ENCODE peak calls at places on chromosomes 13 and 19, in nine cellular contexts. One of them, this sample, is unnamed.

GRCh38 chr13:35818577-35819165 is 312.5 kb downstream of the DCLK1 start:
- DNase-seq in progenitor cell of endocrine pancreas: no peak
- DNase-seq in immature natural killer cell: no peak
- DNase-seq in HS-5: no peak
- DNase-seq in neuronal stem cell: peak; percentile 20
- DNase-seq in lung: no peak
- DNase-seq in natural killer cell: no peak
- DNase-seq in astrocyte: no peak
- DNase-seq in activated CD4-positive, alpha-beta T cell treated with anti-CD3 and anti-CD28 coated beads, Interleukin-2, amount 10 ng/mL, durations not matched to agents 7 days and 5 days: no peak
- DNase-seq in this sample: no peak

GRCh38 chr19:34383599-34383998 is 18.6 kb downstream of the GPI start:
- DNase-seq in progenitor cell of endocrine pancreas: no peak
- DNase-seq in activated CD4-positive, alpha-beta T cell treated with anti-CD3 and anti-CD28 coated beads, Interleukin-2, amount 10 ng/mL, durations not matched to agents 7 days and 5 days: no peak
- DNase-seq in lung: no peak
- DNase-seq in natural killer cell: no peak
- DNase-seq in HS-5: no peak
- DNase-seq in astrocyte: no peak
- DNase-seq in neuronal stem cell: no peak
- DNase-seq in immature natural killer cell: no peak
- DNase-seq in this sample: no peak

GRCh38 chr13:36870050-36870692 is 49.9 kb downstream of the SMAD9 start:
- DNase-seq in astrocyte: no peak
- DNase-seq in lung: no peak
- DNase-seq in HS-5: no peak
- DNase-seq in natural killer cell: no peak
- DNase-seq in neuronal stem cell: no peak
- DNase-seq in activated CD4-positive, alpha-beta T cell treated with anti-CD3 and anti-CD28 coated beads, Interleukin-2, amount 10 ng/mL, durations not matched to agents 7 days and 5 days: no peak
- DNase-seq in progenitor cell of endocrine pancreas: no peak
- DNase-seq in immature natural killer cell: no peak
- DNase-seq in this sample: no peak

GRCh38 chr13:45705145-45705695 is 3.1 kb downstream of the CBY2 start:
- DNase-seq in activated CD4-positive, alpha-beta T cell treated with anti-CD3 and anti-CD28 coated beads, Interleukin-2, amount 10 ng/mL, durations not matched to agents 7 days and 5 days: no peak
- DNase-seq in HS-5: no peak
- DNase-seq in immature natural killer cell: no peak
- DNase-seq in neuronal stem cell: no peak
- DNase-seq in natural killer cell: no peak
- DNase-seq in lung: no peak
- DNase-seq in astrocyte: no peak
- DNase-seq in progenitor cell of endocrine pancreas: no peak
- DNase-seq in this sample: no peak

GRCh38 chr13:31209172-31209818 is 9.5 kb downstream of the B3GLCT start:
- DNase-seq in activated CD4-positive, alpha-beta T cell treated with anti-CD3 and anti-CD28 coated beads, Interleukin-2, amount 10 ng/mL, durations not matched to agents 7 days and 5 days: no peak
- DNase-seq in natural killer cell: no peak
- DNase-seq in progenitor cell of endocrine pancreas: no peak
- DNase-seq in HS-5: no peak
- DNase-seq in lung: no peak
- DNase-seq in immature natural killer cell: peak; percentile 27
- DNase-seq in neuronal stem cell: no peak
- DNase-seq in astrocyte: peak; percentile 56
- DNase-seq in this sample: peak; percentile 27

GRCh38 chr19:1245884-1246816 is 2.2 kb upstream of the MIDN start:
- DNase-seq in HS-5: no peak
- DNase-seq in progenitor cell of endocrine pancreas: no peak
- DNase-seq in activated CD4-positive, alpha-beta T cell treated with anti-CD3 and anti-CD28 coated beads, Interleukin-2, amount 10 ng/mL, durations not matched to agents 7 days and 5 days: no peak
- DNase-seq in immature natural killer cell: no peak
- DNase-seq in astrocyte: no peak
- DNase-seq in natural killer cell: no peak
- DNase-seq in lung: no peak
- DNase-seq in neuronal stem cell: no peak
- DNase-seq in this sample: peak; percentile 60

GRCh38 chr19:55372316-55373081 is 2.2 kb upstream of the IL11 start:
- DNase-seq in immature natural killer cell: no peak
- DNase-seq in neuronal stem cell: no peak
- DNase-seq in natural killer cell: no peak
- DNase-seq in lung: no peak
- DNase-seq in HS-5: no peak
- DNase-seq in activated CD4-positive, alpha-beta T cell treated with anti-CD3 and anti-CD28 coated beads, Interleukin-2, amount 10 ng/mL, durations not matched to agents 7 days and 5 days: no peak
- DNase-seq in astrocyte: peak; percentile 44
- DNase-seq in progenitor cell of endocrine pancreas: no peak
- DNase-seq in this sample: no peak

GRCh38 chr13:113474179-113474578 is 16.3 kb downstream of the DCUN1D2 start:
- DNase-seq in natural killer cell: no peak
- DNase-seq in neuronal stem cell: no peak
- DNase-seq in immature natural killer cell: no peak
- DNase-seq in HS-5: no peak
- DNase-seq in activated CD4-positive, alpha-beta T cell treated with anti-CD3 and anti-CD28 coated beads, Interleukin-2, amount 10 ng/mL, durations not matched to agents 7 days and 5 days: no peak
- DNase-seq in progenitor cell of endocrine pancreas: no peak
- DNase-seq in astrocyte: no peak
- DNase-seq in lung: peak; percentile 46
- DNase-seq in this sample: no peak

GRCh38 chr13:41178040-41178439 is 16.3 kb downstream of the KBTBD7 start:
- DNase-seq in natural killer cell: no peak
- DNase-seq in activated CD4-positive, alpha-beta T cell treated with anti-CD3 and anti-CD28 coated beads, Interleukin-2, amount 10 ng/mL, durations not matched to agents 7 days and 5 days: no peak
- DNase-seq in progenitor cell of endocrine pancreas: no peak
- DNase-seq in immature natural killer cell: no peak
- DNase-seq in neuronal stem cell: no peak
- DNase-seq in HS-5: no peak
- DNase-seq in lung: no peak
- DNase-seq in astrocyte: peak; percentile 12
- DNase-seq in this sample: no peak

GRCh38 chr19:15154002-15154612 is 46.7 kb downstream of the NOTCH3 start:
- DNase-seq in progenitor cell of endocrine pancreas: no peak
- DNase-seq in natural killer cell: no peak
- DNase-seq in astrocyte: no peak
- DNase-seq in activated CD4-positive, alpha-beta T cell treated with anti-CD3 and anti-CD28 coated beads, Interleukin-2, amount 10 ng/mL, durations not matched to agents 7 days and 5 days: peak; percentile 46
- DNase-seq in lung: no peak
- DNase-seq in HS-5: no peak
- DNase-seq in immature natural killer cell: peak; percentile 23
- DNase-seq in neuronal stem cell: no peak
- DNase-seq in this sample: peak; percentile 46

GRCh38 chr13:24851546-24851945 is 87.6 kb downstream of the RNF17 start:
- DNase-seq in progenitor cell of endocrine pancreas: no peak
- DNase-seq in astrocyte: no peak
- DNase-seq in immature natural killer cell: no peak
- DNase-seq in HS-5: peak; percentile 5
- DNase-seq in natural killer cell: no peak
- DNase-seq in neuronal stem cell: no peak
- DNase-seq in activated CD4-positive, alpha-beta T cell treated with anti-CD3 and anti-CD28 coated beads, Interleukin-2, amount 10 ng/mL, durations not matched to agents 7 days and 5 days: no peak
- DNase-seq in lung: no peak
- DNase-seq in this sample: no peak

GRCh38 chr19:47253467-47253881 is 2.9 kb upstream of the CCDC9 start:
- DNase-seq in lung: no peak
- DNase-seq in HS-5: peak; percentile 82
- DNase-seq in activated CD4-positive, alpha-beta T cell treated with anti-CD3 and anti-CD28 coated beads, Interleukin-2, amount 10 ng/mL, durations not matched to agents 7 days and 5 days: no peak
- DNase-seq in immature natural killer cell: no peak
- DNase-seq in progenitor cell of endocrine pancreas: no peak
- DNase-seq in natural killer cell: no peak
- DNase-seq in neuronal stem cell: no peak
- DNase-seq in astrocyte: peak; percentile 93
- DNase-seq in this sample: no peak

GRCh38 chr13:111152836-111153235 is 37.7 kb downstream of the ARHGEF7 start:
- DNase-seq in immature natural killer cell: no peak
- DNase-seq in astrocyte: peak; percentile 2
- DNase-seq in progenitor cell of endocrine pancreas: no peak
- DNase-seq in neuronal stem cell: peak; percentile 4
- DNase-seq in lung: no peak
- DNase-seq in HS-5: no peak
- DNase-seq in activated CD4-positive, alpha-beta T cell treated with anti-CD3 and anti-CD28 coated beads, Interleukin-2, amount 10 ng/mL, durations not matched to agents 7 days and 5 days: no peak
- DNase-seq in natural killer cell: no peak
- DNase-seq in this sample: no peak

GRCh38 chr13:72208112-72208645 is 341.2 kb upstream of the DACH1 start:
- DNase-seq in natural killer cell: no peak
- DNase-seq in immature natural killer cell: no peak
- DNase-seq in HS-5: no peak
- DNase-seq in activated CD4-positive, alpha-beta T cell treated with anti-CD3 and anti-CD28 coated beads, Interleukin-2, amount 10 ng/mL, durations not matched to agents 7 days and 5 days: no peak
- DNase-seq in neuronal stem cell: no peak
- DNase-seq in progenitor cell of endocrine pancreas: no peak
- DNase-seq in lung: no peak
- DNase-seq in astrocyte: no peak
- DNase-seq in this sample: no peak

GRCh38 chr13:49627831-49628652 is at the start of gene ARL11:
- DNase-seq in natural killer cell: peak; percentile 36
- DNase-seq in progenitor cell of endocrine pancreas: no peak
- DNase-seq in HS-5: no peak
- DNase-seq in immature natural killer cell: peak; percentile 13
- DNase-seq in astrocyte: no peak
- DNase-seq in activated CD4-positive, alpha-beta T cell treated with anti-CD3 and anti-CD28 coated beads, Interleukin-2, amount 10 ng/mL, durations not matched to agents 7 days and 5 days: peak; percentile 71
- DNase-seq in neuronal stem cell: no peak
- DNase-seq in lung: peak; percentile 62
- DNase-seq in this sample: peak; percentile 45

GRCh38 chr13:28268800-28269223 is 130.5 kb downstream of the PAN3 start:
- DNase-seq in natural killer cell: no peak
- DNase-seq in activated CD4-positive, alpha-beta T cell treated with anti-CD3 and anti-CD28 coated beads, Interleukin-2, amount 10 ng/mL, durations not matched to agents 7 days and 5 days: no peak
- DNase-seq in astrocyte: no peak
- DNase-seq in lung: no peak
- DNase-seq in HS-5: no peak
- DNase-seq in neuronal stem cell: no peak
- DNase-seq in immature natural killer cell: peak; percentile 68
- DNase-seq in progenitor cell of endocrine pancreas: no peak
- DNase-seq in this sample: no peak

GRCh38 chr13:35760678-35761308 is 284.3 kb upstream of the MAB21L1 start:
- DNase-seq in natural killer cell: no peak
- DNase-seq in HS-5: no peak
- DNase-seq in activated CD4-positive, alpha-beta T cell treated with anti-CD3 and anti-CD28 coated beads, Interleukin-2, amount 10 ng/mL, durations not matched to agents 7 days and 5 days: no peak
- DNase-seq in immature natural killer cell: no peak
- DNase-seq in astrocyte: no peak
- DNase-seq in progenitor cell of endocrine pancreas: no peak
- DNase-seq in neuronal stem cell: no peak
- DNase-seq in lung: no peak
- DNase-seq in this sample: peak; percentile 21

GRCh38 chr13:59531571-59532091 is 632.1 kb downstream of the DIAPH3 start:
- DNase-seq in activated CD4-positive, alpha-beta T cell treated with anti-CD3 and anti-CD28 coated beads, Interleukin-2, amount 10 ng/mL, durations not matched to agents 7 days and 5 days: peak; percentile 11
- DNase-seq in progenitor cell of endocrine pancreas: no peak
- DNase-seq in lung: peak; percentile 61
- DNase-seq in astrocyte: peak; percentile 82
- DNase-seq in HS-5: no peak
- DNase-seq in natural killer cell: no peak
- DNase-seq in immature natural killer cell: no peak
- DNase-seq in neuronal stem cell: no peak
- DNase-seq in this sample: no peak

GRCh38 chr13:105167385-105167784 is 1368.1 kb downstream of the EFNB2 start:
- DNase-seq in activated CD4-positive, alpha-beta T cell treated with anti-CD3 and anti-CD28 coated beads, Interleukin-2, amount 10 ng/mL, durations not matched to agents 7 days and 5 days: no peak
- DNase-seq in natural killer cell: no peak
- DNase-seq in astrocyte: no peak
- DNase-seq in neuronal stem cell: no peak
- DNase-seq in progenitor cell of endocrine pancreas: no peak
- DNase-seq in HS-5: no peak
- DNase-seq in lung: no peak
- DNase-seq in immature natural killer cell: no peak
- DNase-seq in this sample: no peak

GRCh38 chr13:77397636-77398035 is 70.7 kb upstream of the MYCBP2 start:
- DNase-seq in astrocyte: peak; percentile 4
- DNase-seq in activated CD4-positive, alpha-beta T cell treated with anti-CD3 and anti-CD28 coated beads, Interleukin-2, amount 10 ng/mL, durations not matched to agents 7 days and 5 days: no peak
- DNase-seq in HS-5: no peak
- DNase-seq in natural killer cell: no peak
- DNase-seq in neuronal stem cell: no peak
- DNase-seq in progenitor cell of endocrine pancreas: no peak
- DNase-seq in immature natural killer cell: no peak
- DNase-seq in lung: no peak
- DNase-seq in this sample: no peak

This sample was measured in nephron progenitor cell.